ENCODE peak calls at places on chromosomes 11 and 22, in four cellular contexts. W is IMR-90, T is upper lobe of left lung, B is neural progenitor cell. F is an unnamed sample.

GRCh38 chr11:64025205-64025604 is 10.5 kb upstream of the FLRT1 start:
- DNase-seq in B (peak; percentile 62), W (no peak), T (no peak), F (no peak)

GRCh38 chr11:76798202-76798581 is 15.0 kb downstream of the TSKU start:
- DNase-seq in T (peak; percentile 19), W (no peak), B (no peak), F (no peak)

GRCh38 chr11:65524010-65524746 is 705 bp upstream of the SCYL1 start:
- DNase-seq in B (no peak), W (no peak), T (peak; percentile 61), F (peak; percentile 51)

GRCh38 chr11:113384551-113384950 is 3.0 kb upstream of the ANKK1 start:
- DNase-seq in W (peak; percentile 96), B (no peak), T (peak; percentile 31), F (no peak)

GRCh38 chr11:115873813-115874212 is 369.6 kb upstream of the CADM1 start:
- DNase-seq in B (no peak), T (no peak), W (no peak), F (no peak)

GRCh38 chr22:30305519-30305905 is 16.2 kb upstream of the CASTOR1 start:
- DNase-seq in W (no peak), B (no peak), T (peak; percentile 76), F (peak; percentile 64)

GRCh38 chr11:41943671-41944070 is 484.2 kb upstream of the LRRC4C start:
- DNase-seq in B (no peak), T (no peak), W (no peak), F (no peak)

GRCh38 chr11:64935634-64936081 is at the start of gene GPHA2:
- DNase-seq in B (peak; percentile 82), T (no peak), W (no peak), F (no peak)

GRCh38 chr22:45876136-45877035 is 100.6 kb downstream of the WNT7B start:
- DNase-seq in B (no peak), T (peak; percentile 16), W (no peak), F (no peak)

GRCh38 chr11:121936375-121936774 is 179.6 kb downstream of the BLID start:
- DNase-seq in T (no peak), W (peak; percentile 54), B (no peak), F (no peak)

GRCh38 chr22:32444068-32444467 is 20.2 kb downstream of the BPIFC start:
- DNase-seq in T (no peak), B (peak; percentile 45), W (no peak), F (no peak)

GRCh38 chr11:103091024-103091423 is 936 bp downstream of the DCUN1D5 start:
- DNase-seq in B (peak; percentile 16), W (peak; percentile 4), T (no peak), F (no peak)

GRCh38 chr11:74397531-74398243 is 546 bp downstream of the PGM2L1 start:
- DNase-seq in B (peak; percentile 59), T (peak; percentile 56), W (peak; percentile 30), F (no peak)

GRCh38 chr11:57248780-57249383 is 11.8 kb upstream of the APLNR start:
- DNase-seq in W (peak; percentile 67), B (peak; percentile 89), T (peak; percentile 53), F (peak; percentile 67)

GRCh38 chr11:65121447-65121864 is 478 bp downstream of the FAU start:
- DNase-seq in W (no peak), B (peak; percentile 39), T (no peak), F (no peak)

GRCh38 chr11:85694385-85694980 is 8.5 kb upstream of the CCDC89 start:
- DNase-seq in T (no peak), W (peak; percentile 71), B (peak; percentile 31), F (no peak)

GRCh38 chr22:37467556-37467955 is 18.6 kb downstream of the MFNG start:
- DNase-seq in W (no peak), T (no peak), B (no peak), F (no peak)

GRCh38 chr22:46830841-46831240 is 68.4 kb downstream of the TBC1D22A start:
- DNase-seq in T (no peak), W (peak; percentile 29), B (no peak), F (no peak)

GRCh38 chr22:24423519-24424000 is 3.8 kb upstream of the ADORA2A start:
- DNase-seq in W (no peak), T (peak; percentile 78), B (peak; percentile 81), F (no peak)

GRCh38 chr11:36186797-36187196 is 102.4 kb downstream of the COMMD9 start:
- DNase-seq in T (no peak), W (no peak), B (no peak), F (no peak)

GRCh38 chr11:70146895-70147520 is 56.1 kb upstream of the FADD start:
- DNase-seq in T (no peak), W (no peak), B (no peak), F (no peak)

GRCh38 chr11:68002575-68002942 is 1.3 kb downstream of the UNC93B1 start:
- DNase-seq in T (no peak), B (no peak), W (no peak), F (no peak)

GRCh38 chr11:119845756-119846155 is 116.8 kb upstream of the NECTIN1 start:
- DNase-seq in B (no peak), T (no peak), W (no peak), F (no peak)

GRCh38 chr11:66150725-66151124 is 80.7 kb downstream of the PACS1 start:
- DNase-seq in B (no peak), T (no peak), W (no peak), F (no peak)

GRCh38 chr11:73175551-73176144 is 33.5 kb upstream of the FCHSD2 start:
- DNase-seq in T (no peak), W (no peak), B (no peak), F (no peak)

GRCh38 chr11:134312807-134313206 is 19.0 kb upstream of the GLB1L2 start:
- DNase-seq in B (no peak), W (no peak), T (no peak), F (no peak)

GRCh38 chr11:36240178-36240577 is 49.0 kb downstream of the COMMD9 start:
- DNase-seq in T (no peak), W (peak; percentile 15), B (no peak), F (no peak)

GRCh38 chr22:30754971-30755759 is 60.5 kb downstream of the OSBP2 start:
- DNase-seq in T (peak; percentile 32), W (peak; percentile 84), B (peak; percentile 84), F (no peak)

GRCh38 chr11:120186799-120187591 is 23.8 kb upstream of the OAF start:
- DNase-seq in T (peak; percentile 19), B (no peak), W (peak; percentile 61), F (no peak)

GRCh38 chr22:30097861-30098260 is 17.6 kb downstream of the HORMAD2 start:
- DNase-seq in W (no peak), B (no peak), T (no peak), F (no peak)

GRCh38 chr22:31980628-31981027 is 36.3 kb downstream of the YWHAH start:
- DNase-seq in W (no peak), B (no peak), T (no peak), F (no peak)

GRCh38 chr11:74321487-74322188 is 10.2 kb upstream of the P4HA3 start:
- DNase-seq in W (peak; percentile 65), T (no peak), B (peak; percentile 41), F (no peak)

GRCh38 chr11:46564459-46564858 is 29.4 kb downstream of the AMBRA1 start:
- DNase-seq in B (no peak), W (peak; percentile 64), T (no peak), F (no peak)

GRCh38 chr22:47297261-47298016 is 535.0 kb downstream of the TBC1D22A start:
- DNase-seq in T (no peak), B (no peak), W (no peak), F (no peak)

GRCh38 chr11:20351870-20352269 is 11.6 kb upstream of the HTATIP2 start:
- DNase-seq in W (no peak), B (no peak), T (no peak), F (no peak)

GRCh38 chr22:48138427-48138826 is 1376.0 kb downstream of the TBC1D22A start:
- DNase-seq in B (no peak), W (no peak), T (no peak), F (no peak)

GRCh38 chr22:17965538-17966402 is 58.6 kb downstream of the MICAL3 start:
- DNase-seq in W (no peak), T (no peak), B (no peak), F (no peak)

GRCh38 chr11:117794144-117794543 is 2.9 kb downstream of the DSCAML1 start:
- DNase-seq in W (no peak), B (no peak), T (no peak), F (no peak)
- H3K27me3 ChIP-seq in W (peaks cover 48% of the 10 kb centered on the region), B (peaks cover 77% of the 10 kb centered on the region), T (peaks cover 32% of the 10 kb centered on the region), F (no peaks in the 10 kb centered on the region)

GRCh38 chr11:13667245-13667644 is 1.2 kb upstream of the FAR1 start:
- DNase-seq in B (peak; percentile 12), W (peak; percentile 3), T (no peak), F (no peak)
- H3K4me3 ChIP-seq in B (peak overlapping the region; percentile 97), W (no peak overlapping the region), T (no peak overlapping the region), F (no peak overlapping the region)

GRCh38 chr11:1856306-1857005 is 3.6 kb downstream of the LSP1 start:
- DNase-seq in W (no peak), T (no peak), B (no peak), F (no peak)

GRCh38 chr11:1854132-1854948 is 1.5 kb downstream of the LSP1 start:
- DNase-seq in T (no peak), W (no peak), B (no peak), F (no peak)

GRCh38 chr11:1854949-1855885 is 2.3 kb downstream of the LSP1 start:
- DNase-seq in T (no peak), W (no peak), B (no peak), F (no peak)

GRCh38 chr11:1857064-1857463 is 4.2 kb downstream of the LSP1 start:
- DNase-seq in T (no peak), B (no peak), W (no peak), F (no peak)

DNA sequence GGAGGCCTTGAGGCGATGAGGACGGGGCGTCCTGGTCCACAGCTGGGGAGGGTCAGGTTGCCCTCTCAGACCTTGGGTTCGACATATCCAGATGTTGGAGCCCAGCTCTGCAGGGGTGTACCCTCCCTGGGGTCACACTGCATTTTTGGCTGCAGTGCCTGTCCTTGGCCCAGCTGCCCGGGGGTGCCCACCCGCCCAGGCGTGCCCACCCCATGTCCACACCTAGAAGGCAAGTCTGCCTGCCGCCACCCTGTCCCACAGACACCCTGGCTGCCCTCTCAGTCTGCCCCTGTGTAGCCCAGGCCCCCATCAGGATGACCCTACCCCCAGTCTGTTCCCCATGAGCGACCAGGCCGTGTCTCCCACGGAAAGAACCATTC is 3.0 kb downstream of the LSP1 start:
- DNase-seq in B (no peak), W (no peak), T (no peak), F (no peak)
- H3K27ac ChIP-seq in B (no peak overlapping the region), W (no peak overlapping the region), T (no peak overlapping the region), F (no peak overlapping the region)

GRCh38 chr11:43638717-43639116 is 41.8 kb upstream of the HSD17B12 start:
- DNase-seq in T (no peak), B (peak; percentile 41), W (no peak), F (no peak)
- H3K27me3 ChIP-seq in T (no peaks in the 10 kb centered on the region), B (peaks cover 38% of the 10 kb centered on the region), W (peaks cover 17% of the 10 kb centered on the region), F (peaks cover 38% of the 10 kb centered on the region)

F was measured in tibial nerve.